ENCODE peak calls at places on chromosomes 5 and 9, in four cellular contexts. Z is hepatocyte, F is HCT116, J is kidney tubule cell. X is an unnamed sample.

GRCh38 chr5:8749556-8749955 is 796.3 kb downstream of the SEMA5A start:
- DNase-seq in Z (no peak), F (no peak), J (no peak), X (no peak)

GRCh38 chr5:56838409-56839039 is 23.2 kb downstream of the MAP3K1 start:
- DNase-seq in Z (peak), F (no peak), J (peak), X (peak)

GRCh38 chr5:94707359-94707758 is 88.9 kb downstream of the SLF1 start:
- DNase-seq in Z (no peak), F (no peak), J (no peak), X (no peak)

GRCh38 chr5:80782626-80783025 is 127.8 kb upstream of the DHFR start:
- DNase-seq in Z (no peak), F (no peak), J (peak), X (no peak)

GRCh38 chr9:122228191-122228905 is 409 bp downstream of the LHX6 start:
- DNase-seq in Z (no peak), F (no peak), J (no peak), X (no peak)

GRCh38 chr9:77752566-77752965 is 104.4 kb upstream of the GNA14 start:
- DNase-seq in Z (no peak), F (no peak), J (no peak), X (no peak)

GRCh38 chr5:132764671-132765070 is 12.4 kb downstream of the SEPTIN8 start:
- DNase-seq in Z (no peak), F (no peak), J (no peak), X (no peak)

GRCh38 chr9:82333671-82334070 is 345.1 kb downstream of the SPATA31D1 start:
- DNase-seq in Z (no peak), F (no peak), J (peak), X (no peak)

GRCh38 chr5:116068028-116068632 is 16.7 kb upstream of the COMMD10 start:
- DNase-seq in Z (peak), F (peak), J (peak), X (peak)

GRCh38 chr5:158139161-158139560 is 280.2 kb upstream of the CLINT1 start:
- DNase-seq in Z (no peak), F (no peak), J (peak), X (no peak)

GRCh38 chr9:456365-456764 is 241.7 kb downstream of the DOCK8 start:
- DNase-seq in Z (no peak), F (no peak), J (peak), X (peak)

GRCh38 chr5:73770601-73771025 is 144.6 kb downstream of the ARHGEF28 start:
- DNase-seq in Z (no peak), F (no peak), J (no peak), X (no peak)